ENCODE peak calls at places on chromosomes 5 and 9, in four cellular contexts. One of them, this sample, is unnamed.
A peak's percentile ranks its signal among the peaks of the same experiment; 100 is the strongest.

GRCh38 chr5:156366536-156366935 is 39.6 kb downstream of the SGCD start:
- DNase-seq in psoas muscle: no peak
- DNase-seq in trophoblast cell: no peak
- DNase-seq in upper lobe of right lung: no peak
- DNase-seq in this sample: no peak

GRCh38 chr5:11878846-11879245 is 25.4 kb downstream of the CTNND2 start:
- DNase-seq in upper lobe of right lung: no peak
- DNase-seq in psoas muscle: no peak
- DNase-seq in trophoblast cell: no peak
- DNase-seq in this sample: no peak

GRCh38 chr5:30405821-30406220 is 787.7 kb upstream of the CDH6 start:
- DNase-seq in upper lobe of right lung: no peak
- DNase-seq in psoas muscle: no peak
- DNase-seq in trophoblast cell: peak; percentile 26
- DNase-seq in this sample: no peak

GRCh38 chr9:135073081-135073740 is 14.3 kb upstream of the OLFM1 start:
- DNase-seq in upper lobe of right lung: peak; percentile 41
- DNase-seq in trophoblast cell: no peak
- DNase-seq in psoas muscle: no peak
- DNase-seq in this sample: no peak

GRCh38 chr9:133883356-133883755 is 108.8 kb downstream of the VAV2 start:
- DNase-seq in upper lobe of right lung: no peak
- DNase-seq in psoas muscle: no peak
- DNase-seq in trophoblast cell: peak; percentile 88
- DNase-seq in this sample: no peak

GRCh38 chr5:1133510-1134255 is 21.8 kb upstream of the SLC12A7 start:
- DNase-seq in trophoblast cell: no peak
- DNase-seq in upper lobe of right lung: no peak
- DNase-seq in psoas muscle: no peak
- DNase-seq in this sample: no peak

GRCh38 chr9:115590016-115590415 is 472.1 kb upstream of the TNC start:
- DNase-seq in trophoblast cell: no peak
- DNase-seq in upper lobe of right lung: no peak
- DNase-seq in psoas muscle: no peak
- DNase-seq in this sample: no peak

GRCh38 chr9:125747765-125748510 is 765 bp downstream of the PBX3 start:
- DNase-seq in upper lobe of right lung: peak; percentile 82
- DNase-seq in trophoblast cell: peak; percentile 31
- DNase-seq in psoas muscle: peak; percentile 66
- DNase-seq in this sample: no peak

GRCh38 chr9:18060304-18060934 is 413.5 kb upstream of the ADAMTSL1 start:
- DNase-seq in trophoblast cell: no peak
- DNase-seq in upper lobe of right lung: no peak
- DNase-seq in psoas muscle: no peak
- DNase-seq in this sample: no peak

DNA sequence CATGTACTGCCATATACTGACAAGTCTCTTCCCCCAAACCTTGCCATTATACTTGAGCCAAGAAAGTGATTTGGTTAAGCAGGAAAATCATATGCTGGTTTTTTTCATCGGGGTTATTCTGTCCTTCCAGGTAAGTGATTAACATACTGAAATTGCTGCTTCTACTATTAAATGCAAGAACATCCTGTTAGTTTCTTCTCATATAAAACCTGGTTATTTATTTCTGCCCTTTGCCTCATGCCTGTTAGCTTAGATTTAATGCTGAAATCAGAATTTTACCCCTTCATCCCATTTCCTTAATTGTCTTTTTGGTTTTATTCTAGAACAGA is 133.0 kb downstream of the NFIB start:
- DNase-seq in upper lobe of right lung: no peak
- DNase-seq in trophoblast cell: no peak
- DNase-seq in psoas muscle: no peak
- DNase-seq in this sample: no peak
- H3K4me1 ChIP-seq in upper lobe of right lung: peaks cover 6% of the 10 kb centered on the region
- H3K4me1 ChIP-seq in trophoblast cell: no peaks in the 10 kb centered on the region
- H3K4me1 ChIP-seq in psoas muscle: peaks cover 16% of the 10 kb centered on the region
- H3K4me1 ChIP-seq in this sample: peaks cover 41% of the 10 kb centered on the region

GRCh38 chr5:67004730-67005350 is 191.8 kb downstream of the CD180 start:
- DNase-seq in upper lobe of right lung: no peak
- DNase-seq in trophoblast cell: no peak
- DNase-seq in psoas muscle: no peak
- DNase-seq in this sample: no peak
- H3K4me3 ChIP-seq in upper lobe of right lung: peak overlapping the region; percentile 58
- H3K4me3 ChIP-seq in trophoblast cell: peak overlapping the region; percentile 74
- H3K4me3 ChIP-seq in psoas muscle: peak overlapping the region; percentile 81
- H3K4me3 ChIP-seq in this sample: peak overlapping the region; percentile 62

GRCh38 chr9:124593080-124594058 is 86.2 kb upstream of the NR5A1 start:
- DNase-seq in trophoblast cell: no peak
- DNase-seq in upper lobe of right lung: no peak
- DNase-seq in psoas muscle: no peak
- DNase-seq in this sample: no peak
- H3K4me1 ChIP-seq in trophoblast cell: peaks cover 9% of the 10 kb centered on the region
- H3K4me1 ChIP-seq in upper lobe of right lung: peaks cover 18% of the 10 kb centered on the region
- H3K4me1 ChIP-seq in psoas muscle: no peaks in the 10 kb centered on the region
- H3K4me1 ChIP-seq in this sample: peaks cover 6% of the 10 kb centered on the region

GRCh38 chr5:179343021-179343781 is 2.1 kb downstream of the ADAMTS2 start:
- DNase-seq in trophoblast cell: no peak
- DNase-seq in upper lobe of right lung: no peak
- DNase-seq in psoas muscle: no peak
- DNase-seq in this sample: no peak
- H3K4me3 ChIP-seq in trophoblast cell: peak overlapping the region; percentile 80
- H3K4me3 ChIP-seq in upper lobe of right lung: peak overlapping the region; percentile 57
- H3K4me3 ChIP-seq in psoas muscle: peak overlapping the region; percentile 73
- H3K4me3 ChIP-seq in this sample: peak overlapping the region; percentile 58

GRCh38 chr5:10532421-10532820 is 31.4 kb upstream of the ANKRD33B start:
- DNase-seq in psoas muscle: no peak
- DNase-seq in trophoblast cell: no peak
- DNase-seq in upper lobe of right lung: peak; percentile 7
- DNase-seq in this sample: no peak
- H3K4me1 ChIP-seq in psoas muscle: no peaks in the 10 kb centered on the region
- H3K4me1 ChIP-seq in trophoblast cell: peaks cover 4% of the 10 kb centered on the region
- H3K4me1 ChIP-seq in upper lobe of right lung: peaks cover 10% of the 10 kb centered on the region
- H3K4me1 ChIP-seq in this sample: no peaks in the 10 kb centered on the region

GRCh38 chr9:119951090-119951489 is 581.9 kb upstream of the BRINP1 start:
- DNase-seq in psoas muscle: no peak
- DNase-seq in upper lobe of right lung: no peak
- DNase-seq in trophoblast cell: no peak
- DNase-seq in this sample: no peak
- H3K4me3 ChIP-seq in psoas muscle: no peak overlapping the region
- H3K4me3 ChIP-seq in upper lobe of right lung: no peak overlapping the region
- H3K4me3 ChIP-seq in trophoblast cell: no peak overlapping the region
- H3K4me3 ChIP-seq in this sample: no peak overlapping the region

DNA sequence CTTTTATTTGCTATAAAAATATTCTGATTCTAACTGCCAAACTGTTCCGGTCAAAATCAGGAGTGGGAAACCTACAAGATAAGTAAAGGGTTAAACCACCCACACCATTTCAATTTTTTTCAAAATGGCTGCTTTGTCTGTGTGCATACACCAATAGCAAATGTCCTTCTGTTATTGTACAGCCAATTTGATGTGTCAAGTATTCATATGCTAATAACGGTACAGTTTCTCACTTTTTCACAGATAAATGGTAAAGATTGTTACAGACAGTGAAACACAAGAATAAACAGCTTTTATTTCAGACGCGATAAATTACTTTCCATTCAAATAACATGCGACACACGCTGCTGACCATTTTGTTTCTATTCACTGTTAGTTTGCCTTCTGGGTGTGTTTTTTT is 215.7 kb upstream of the TMEM161B start:
- DNase-seq in psoas muscle: no peak
- DNase-seq in trophoblast cell: no peak
- DNase-seq in upper lobe of right lung: no peak
- DNase-seq in this sample: no peak
- H3K4me1 ChIP-seq in psoas muscle: no peaks in the 10 kb centered on the region
- H3K4me1 ChIP-seq in trophoblast cell: no peaks in the 10 kb centered on the region
- H3K4me1 ChIP-seq in upper lobe of right lung: no peaks in the 10 kb centered on the region
- H3K4me1 ChIP-seq in this sample: no peaks in the 10 kb centered on the region

GRCh38 chr9:69976165-69976564 is 67.5 kb upstream of the MAMDC2 start:
- DNase-seq in psoas muscle: no peak
- DNase-seq in trophoblast cell: peak; percentile 73
- DNase-seq in upper lobe of right lung: no peak
- DNase-seq in this sample: no peak
- H3K4me3 ChIP-seq in psoas muscle: no peak overlapping the region
- H3K4me3 ChIP-seq in trophoblast cell: no peak overlapping the region
- H3K4me3 ChIP-seq in upper lobe of right lung: no peak overlapping the region
- H3K4me3 ChIP-seq in this sample: no peak overlapping the region

GRCh38 chr9:89432986-89433530 is 64.9 kb downstream of the SEMA4D start:
- DNase-seq in psoas muscle: peak; percentile 32
- DNase-seq in upper lobe of right lung: no peak
- DNase-seq in trophoblast cell: peak; percentile 41
- DNase-seq in this sample: no peak
- H3K4me1 ChIP-seq in psoas muscle: peaks cover 46% of the 10 kb centered on the region
- H3K4me1 ChIP-seq in upper lobe of right lung: peaks cover 37% of the 10 kb centered on the region
- H3K4me1 ChIP-seq in trophoblast cell: peaks cover 14% of the 10 kb centered on the region
- H3K4me1 ChIP-seq in this sample: peaks cover 24% of the 10 kb centered on the region

GRCh38 chr5:108418172-108418571 is 36.3 kb upstream of the FBXL17 start:
- DNase-seq in upper lobe of right lung: no peak
- DNase-seq in trophoblast cell: no peak
- DNase-seq in psoas muscle: peak; percentile 89
- DNase-seq in this sample: no peak

GRCh38 chr5:108420182-108420581 is 38.3 kb upstream of the FBXL17 start:
- DNase-seq in upper lobe of right lung: no peak
- DNase-seq in psoas muscle: no peak
- DNase-seq in trophoblast cell: no peak
- DNase-seq in this sample: no peak

GRCh38 chr5:108420755-108421154 is 38.9 kb upstream of the FBXL17 start:
- DNase-seq in trophoblast cell: no peak
- DNase-seq in psoas muscle: no peak
- DNase-seq in upper lobe of right lung: no peak
- DNase-seq in this sample: no peak

GRCh38 chr5:108417166-108417670 is 35.3 kb upstream of the FBXL17 start:
- DNase-seq in trophoblast cell: peak; percentile 94
- DNase-seq in upper lobe of right lung: no peak
- DNase-seq in psoas muscle: no peak
- DNase-seq in this sample: no peak

GRCh38 chr5:108421713-108422112 is 39.8 kb upstream of the FBXL17 start:
- DNase-seq in psoas muscle: no peak
- DNase-seq in upper lobe of right lung: no peak
- DNase-seq in trophoblast cell: no peak
- DNase-seq in this sample: no peak
- H3K4me3 ChIP-seq in psoas muscle: no peak overlapping the region
- H3K4me3 ChIP-seq in upper lobe of right lung: no peak overlapping the region
- H3K4me3 ChIP-seq in trophoblast cell: no peak overlapping the region
- H3K4me3 ChIP-seq in this sample: no peak overlapping the region

This sample was measured in right atrium auricular region.